ENCODE peak calls at places on chromosomes 16 and 17, in seven cellular contexts. K is naive B cell; F is stimulated activated CD4-positive, alpha-beta T cell treated with anti-CD3 and anti-CD28 coated beads, Interleukin-12 subunit alpha, Interleukin-12 subunit beta, amount 100 ng/mL, for 24 hours; W is CD8-positive, alpha-beta T cell; N is central memory CD4-positive, alpha-beta T cell; P is NCI-H1105 treated with DMSO at 0.1 percent for 48 hours; Z is IMR-90. A is an unnamed sample.

GRCh38 chr16:88936008-88936912 is 40.7 kb downstream of the CBFA2T3 start:
- DNase-seq in F (no peak), W (peak), P (no peak), K (peak), N (no peak), Z (no peak), A (no peak)

GRCh38 chr17:83083368-83084201 is 4.2 kb downstream of the METRNL start:
- DNase-seq in K (no peak), Z (peak), W (peak), N (peak), F (peak), P (no peak), A (no peak)

GRCh38 chr16:12323007-12323699 is 346.6 kb downstream of the SNX29 start:
- DNase-seq in F (no peak), Z (no peak), K (peak), W (peak), N (peak), P (no peak), A (no peak)

GRCh38 chr17:59800530-59800942 is 92.2 kb downstream of the TUBD1 start:
- DNase-seq in W (no peak), N (no peak), K (no peak), P (no peak), F (no peak), Z (no peak), A (no peak)

GRCh38 chr17:76246080-76247066 is 6.1 kb upstream of the RNF157 start:
- DNase-seq in F (no peak), P (no peak), W (peak), N (peak), Z (peak), K (peak), A (no peak)

GRCh38 chr17:7710341-7710740 is 5.3 kb downstream of the EFNB3 start:
- DNase-seq in N (no peak), K (no peak), W (no peak), P (no peak), F (no peak), Z (no peak), A (no peak)

GRCh38 chr16:35195864-35196216 is 1736.4 kb downstream of the TP53TG3F start:
- DNase-seq in F (no peak), K (no peak), P (no peak), Z (no peak), W (no peak), N (no peak), A (no peak)

GRCh38 chr16:17229131-17229530 is 241.6 kb downstream of the XYLT1 start:
- DNase-seq in F (no peak), N (no peak), W (no peak), K (no peak), Z (no peak), P (no peak), A (no peak)

GRCh38 chr16:51383909-51384308 is 232.8 kb upstream of the SALL1 start:
- DNase-seq in W (no peak), P (no peak), F (no peak), Z (no peak), K (no peak), N (no peak), A (no peak)

GRCh38 chr17:8048236-8048635 is 9.4 kb downstream of the ALOX15B start:
- DNase-seq in N (no peak), F (no peak), Z (no peak), K (no peak), W (no peak), P (no peak), A (no peak)

GRCh38 chr16:30372037-30372712 is 1.9 kb upstream of the TBC1D10B start:
- DNase-seq in Z (no peak), W (no peak), P (no peak), N (no peak), K (no peak), F (no peak), A (no peak)

GRCh38 chr16:50585331-50585776 is 37.2 kb downstream of the NKD1 start:
- DNase-seq in K (no peak), W (no peak), Z (no peak), P (no peak), N (no peak), F (no peak), A (no peak)

GRCh38 chr17:20072692-20072992 is 63.5 kb downstream of the SPECC1 start:
- DNase-seq in K (no peak), P (no peak), F (no peak), Z (no peak), N (no peak), W (no peak), A (peak)

GRCh38 chr17:56523042-56523441 is 70.5 kb upstream of the NOG start:
- DNase-seq in Z (no peak), F (no peak), P (no peak), K (no peak), N (no peak), W (no peak), A (no peak)

GRCh38 chr17:82030470-82031302 is 792 bp upstream of the RAC3 start:
- DNase-seq in Z (peak), P (peak), N (peak), W (peak), F (peak), K (peak), A (peak)

GRCh38 chr17:4777969-4778760 is 6.5 kb downstream of the TM4SF5 start:
- DNase-seq in P (no peak), N (no peak), K (no peak), W (no peak), Z (peak), F (no peak), A (no peak)

GRCh38 chr16:53714080-53715050 is 10.4 kb downstream of the FTO start:
- DNase-seq in K (no peak), P (peak), W (no peak), F (no peak), N (no peak), Z (no peak), A (peak)

GRCh38 chr16:30570621-30571443 is 682 bp downstream of the ZNF688 start:
- DNase-seq in N (no peak), W (no peak), Z (peak), K (no peak), F (no peak), P (peak), A (no peak)

GRCh38 chr16:67431077-67431804 is at the start of gene HSD11B2:
- DNase-seq in P (peak), W (no peak), N (no peak), F (no peak), K (no peak), Z (peak), A (peak)

GRCh38 chr17:57946798-57947358 is 8.3 kb downstream of the CUEDC1 start:
- DNase-seq in W (peak), P (peak), Z (peak), F (no peak), K (peak), N (peak), A (no peak)

GRCh38 chr17:5138616-5139453 is 23.0 kb downstream of the USP6 start:
- DNase-seq in W (no peak), Z (no peak), P (no peak), F (no peak), N (no peak), K (no peak), A (no peak)

GRCh38 chr17:28282596-28282995 is 36.4 kb upstream of the TMEM97 start:
- DNase-seq in K (no peak), W (no peak), P (peak), Z (peak), N (no peak), F (no peak), A (no peak)

GRCh38 chr17:55524440-55525220 is 13.4 kb upstream of the SMIM36 start:
- DNase-seq in Z (no peak), F (no peak), N (no peak), K (no peak), W (no peak), P (no peak), A (no peak)

GRCh38 chr16:31464348-31464769 is 5.1 kb downstream of the ARMC5 start:
- DNase-seq in Z (no peak), W (no peak), F (no peak), K (no peak), P (no peak), N (no peak), A (no peak)

GRCh38 chr16:4870138-4870671 is 22.9 kb downstream of the UBN1 start:
- DNase-seq in W (no peak), P (no peak), Z (no peak), F (no peak), N (no peak), K (no peak), A (no peak)

GRCh38 chr16:89848974-89849373 is 20.7 kb downstream of the SPIRE2 start:
- DNase-seq in K (no peak), F (no peak), P (no peak), Z (no peak), N (no peak), W (peak), A (no peak)

GRCh38 chr17:7988750-7989178 is 13.7 kb upstream of the GUCY2D start:
- DNase-seq in W (no peak), Z (peak), N (peak), P (peak), F (no peak), K (peak), A (peak)

GRCh38 chr17:10657866-10658265 is 757 bp upstream of the MYH3 start:
- DNase-seq in K (no peak), P (no peak), Z (no peak), N (no peak), W (no peak), F (no peak), A (no peak)

GRCh38 chr16:28321700-28322411 is 29.5 kb downstream of the SBK1 start:
- DNase-seq in P (no peak), K (peak), W (no peak), Z (peak), F (peak), N (no peak), A (no peak)